ENCODE peak calls at places on chromosome 11, in seven cellular contexts. One of them, this sample, is unnamed.

GRCh38 chr11:116579857-116580727 is 192.7 kb downstream of the BUD13 start:
- DNase-seq in activated T-cell treated with anti-CD3 and anti-CD28 coated beads for 1 hour: no peak
- DNase-seq in COR-L47: no peak
- DNase-seq in stimulated activated CD4-positive, alpha-beta T cell treated with anti-CD3 and anti-CD28 coated beads, Interleukin-4, amount 100 ng/mL, for 48 hours: no peak
- DNase-seq in omental fat pad: no peak
- DNase-seq in B cell: no peak
- DNase-seq in suprapubic skin: no peak
- DNase-seq in this sample: no peak

GRCh38 chr11:124612045-124612444 is 817 bp downstream of the PANX3 start:
- DNase-seq in omental fat pad: no peak
- DNase-seq in suprapubic skin: no peak
- DNase-seq in activated T-cell treated with anti-CD3 and anti-CD28 coated beads for 1 hour: no peak
- DNase-seq in stimulated activated CD4-positive, alpha-beta T cell treated with anti-CD3 and anti-CD28 coated beads, Interleukin-4, amount 100 ng/mL, for 48 hours: no peak
- DNase-seq in COR-L47: no peak
- DNase-seq in B cell: no peak
- DNase-seq in this sample: no peak

GRCh38 chr11:74696932-74697687 is 34.1 kb downstream of the CHRDL2 start:
- DNase-seq in omental fat pad: peak; percentile 55
- DNase-seq in activated T-cell treated with anti-CD3 and anti-CD28 coated beads for 1 hour: no peak
- DNase-seq in suprapubic skin: peak; percentile 86
- DNase-seq in B cell: no peak
- DNase-seq in COR-L47: no peak
- DNase-seq in stimulated activated CD4-positive, alpha-beta T cell treated with anti-CD3 and anti-CD28 coated beads, Interleukin-4, amount 100 ng/mL, for 48 hours: no peak
- DNase-seq in this sample: no peak

GRCh38 chr11:41497974-41498373 is 38.5 kb upstream of the LRRC4C start:
- DNase-seq in stimulated activated CD4-positive, alpha-beta T cell treated with anti-CD3 and anti-CD28 coated beads, Interleukin-4, amount 100 ng/mL, for 48 hours: no peak
- DNase-seq in activated T-cell treated with anti-CD3 and anti-CD28 coated beads for 1 hour: no peak
- DNase-seq in omental fat pad: no peak
- DNase-seq in COR-L47: no peak
- DNase-seq in B cell: no peak
- DNase-seq in suprapubic skin: no peak
- DNase-seq in this sample: no peak

GRCh38 chr11:76313913-76314740 is 66.8 kb downstream of the THAP12 start:
- DNase-seq in B cell: no peak
- DNase-seq in COR-L47: no peak
- DNase-seq in activated T-cell treated with anti-CD3 and anti-CD28 coated beads for 1 hour: no peak
- DNase-seq in suprapubic skin: no peak
- DNase-seq in omental fat pad: no peak
- DNase-seq in stimulated activated CD4-positive, alpha-beta T cell treated with anti-CD3 and anti-CD28 coated beads, Interleukin-4, amount 100 ng/mL, for 48 hours: no peak
- DNase-seq in this sample: no peak

GRCh38 chr11:11985016-11985715 is 23.3 kb downstream of the DKK3 start:
- DNase-seq in stimulated activated CD4-positive, alpha-beta T cell treated with anti-CD3 and anti-CD28 coated beads, Interleukin-4, amount 100 ng/mL, for 48 hours: no peak
- DNase-seq in suprapubic skin: no peak
- DNase-seq in omental fat pad: no peak
- DNase-seq in COR-L47: no peak
- DNase-seq in B cell: no peak
- DNase-seq in activated T-cell treated with anti-CD3 and anti-CD28 coated beads for 1 hour: no peak
- DNase-seq in this sample: no peak

GRCh38 chr11:14819596-14819995 is 72.4 kb downstream of the CYP2R1 start:
- DNase-seq in COR-L47: no peak
- DNase-seq in stimulated activated CD4-positive, alpha-beta T cell treated with anti-CD3 and anti-CD28 coated beads, Interleukin-4, amount 100 ng/mL, for 48 hours: no peak
- DNase-seq in B cell: no peak
- DNase-seq in activated T-cell treated with anti-CD3 and anti-CD28 coated beads for 1 hour: no peak
- DNase-seq in omental fat pad: no peak
- DNase-seq in suprapubic skin: no peak
- DNase-seq in this sample: no peak

GRCh38 chr11:123640677-123641494 is 13.5 kb downstream of the SCN3B start:
- DNase-seq in COR-L47: peak; percentile 5
- DNase-seq in suprapubic skin: no peak
- DNase-seq in B cell: peak; percentile 59
- DNase-seq in omental fat pad: no peak
- DNase-seq in stimulated activated CD4-positive, alpha-beta T cell treated with anti-CD3 and anti-CD28 coated beads, Interleukin-4, amount 100 ng/mL, for 48 hours: peak; percentile 20
- DNase-seq in activated T-cell treated with anti-CD3 and anti-CD28 coated beads for 1 hour: peak; percentile 31
- DNase-seq in this sample: peak; percentile 32

GRCh38 chr11:36241512-36241911 is 47.7 kb downstream of the COMMD9 start:
- DNase-seq in COR-L47: no peak
- DNase-seq in activated T-cell treated with anti-CD3 and anti-CD28 coated beads for 1 hour: no peak
- DNase-seq in stimulated activated CD4-positive, alpha-beta T cell treated with anti-CD3 and anti-CD28 coated beads, Interleukin-4, amount 100 ng/mL, for 48 hours: no peak
- DNase-seq in B cell: no peak
- DNase-seq in omental fat pad: no peak
- DNase-seq in suprapubic skin: no peak
- DNase-seq in this sample: no peak

GRCh38 chr11:43130616-43131015 is 181.2 kb upstream of the API5 start:
- DNase-seq in activated T-cell treated with anti-CD3 and anti-CD28 coated beads for 1 hour: no peak
- DNase-seq in B cell: no peak
- DNase-seq in suprapubic skin: no peak
- DNase-seq in stimulated activated CD4-positive, alpha-beta T cell treated with anti-CD3 and anti-CD28 coated beads, Interleukin-4, amount 100 ng/mL, for 48 hours: no peak
- DNase-seq in COR-L47: no peak
- DNase-seq in omental fat pad: no peak
- DNase-seq in this sample: no peak

GRCh38 chr11:134370526-134371435 is 39.0 kb downstream of the GLB1L2 start:
- DNase-seq in activated T-cell treated with anti-CD3 and anti-CD28 coated beads for 1 hour: no peak
- DNase-seq in COR-L47: no peak
- DNase-seq in stimulated activated CD4-positive, alpha-beta T cell treated with anti-CD3 and anti-CD28 coated beads, Interleukin-4, amount 100 ng/mL, for 48 hours: no peak
- DNase-seq in suprapubic skin: peak; percentile 36
- DNase-seq in B cell: no peak
- DNase-seq in omental fat pad: no peak
- DNase-seq in this sample: no peak

GRCh38 chr11:10654211-10655150 is 39.1 kb downstream of the IRAG1 start:
- DNase-seq in suprapubic skin: no peak
- DNase-seq in activated T-cell treated with anti-CD3 and anti-CD28 coated beads for 1 hour: peak; percentile 6
- DNase-seq in B cell: peak; percentile 80
- DNase-seq in stimulated activated CD4-positive, alpha-beta T cell treated with anti-CD3 and anti-CD28 coated beads, Interleukin-4, amount 100 ng/mL, for 48 hours: no peak
- DNase-seq in omental fat pad: no peak
- DNase-seq in COR-L47: no peak
- DNase-seq in this sample: peak; percentile 65

GRCh38 chr11:23947883-23948282 is 549.0 kb upstream of the LUZP2 start:
- DNase-seq in suprapubic skin: no peak
- DNase-seq in B cell: no peak
- DNase-seq in omental fat pad: no peak
- DNase-seq in activated T-cell treated with anti-CD3 and anti-CD28 coated beads for 1 hour: no peak
- DNase-seq in stimulated activated CD4-positive, alpha-beta T cell treated with anti-CD3 and anti-CD28 coated beads, Interleukin-4, amount 100 ng/mL, for 48 hours: no peak
- DNase-seq in COR-L47: no peak
- DNase-seq in this sample: no peak

GRCh38 chr11:72848846-72849466 is 34.7 kb downstream of the ATG16L2 start:
- DNase-seq in B cell: peak; percentile 44
- DNase-seq in stimulated activated CD4-positive, alpha-beta T cell treated with anti-CD3 and anti-CD28 coated beads, Interleukin-4, amount 100 ng/mL, for 48 hours: peak; percentile 28
- DNase-seq in activated T-cell treated with anti-CD3 and anti-CD28 coated beads for 1 hour: no peak
- DNase-seq in COR-L47: peak; percentile 18
- DNase-seq in suprapubic skin: no peak
- DNase-seq in omental fat pad: no peak
- DNase-seq in this sample: no peak

GRCh38 chr11:84384637-84385227 is 1098.6 kb upstream of the CCDC90B start:
- DNase-seq in B cell: peak; percentile 42
- DNase-seq in COR-L47: peak; percentile 33
- DNase-seq in stimulated activated CD4-positive, alpha-beta T cell treated with anti-CD3 and anti-CD28 coated beads, Interleukin-4, amount 100 ng/mL, for 48 hours: no peak
- DNase-seq in activated T-cell treated with anti-CD3 and anti-CD28 coated beads for 1 hour: no peak
- DNase-seq in omental fat pad: peak; percentile 48
- DNase-seq in suprapubic skin: no peak
- DNase-seq in this sample: peak; percentile 7

GRCh38 chr11:110287537-110287936 is 8.9 kb downstream of the RDX start:
- DNase-seq in activated T-cell treated with anti-CD3 and anti-CD28 coated beads for 1 hour: no peak
- DNase-seq in stimulated activated CD4-positive, alpha-beta T cell treated with anti-CD3 and anti-CD28 coated beads, Interleukin-4, amount 100 ng/mL, for 48 hours: no peak
- DNase-seq in suprapubic skin: no peak
- DNase-seq in COR-L47: no peak
- DNase-seq in omental fat pad: no peak
- DNase-seq in B cell: no peak
- DNase-seq in this sample: no peak

GRCh38 chr11:105244157-105244820 is 104.7 kb upstream of the CARD18 start:
- DNase-seq in omental fat pad: no peak
- DNase-seq in B cell: no peak
- DNase-seq in COR-L47: no peak
- DNase-seq in suprapubic skin: no peak
- DNase-seq in activated T-cell treated with anti-CD3 and anti-CD28 coated beads for 1 hour: no peak
- DNase-seq in stimulated activated CD4-positive, alpha-beta T cell treated with anti-CD3 and anti-CD28 coated beads, Interleukin-4, amount 100 ng/mL, for 48 hours: no peak
- DNase-seq in this sample: no peak

GRCh38 chr11:125343732-125344131 is 152.3 kb downstream of the FEZ1 start:
- DNase-seq in stimulated activated CD4-positive, alpha-beta T cell treated with anti-CD3 and anti-CD28 coated beads, Interleukin-4, amount 100 ng/mL, for 48 hours: no peak
- DNase-seq in B cell: no peak
- DNase-seq in activated T-cell treated with anti-CD3 and anti-CD28 coated beads for 1 hour: no peak
- DNase-seq in COR-L47: no peak
- DNase-seq in omental fat pad: no peak
- DNase-seq in suprapubic skin: no peak
- DNase-seq in this sample: no peak